ENCODE peak calls at places on chromosomes 11 and 22, in seven cellular contexts. G is body of pancreas, M is esophagus squamous epithelium, V is A549, O is fibroblast of lung, L is GM23338, W is IMR-90. K is an unnamed sample.

GRCh38 chr11:126405374-126405773 is 49.9 kb downstream of the ST3GAL4 start:
- DNase-seq in G (no peak), M (no peak), V (no peak), O (no peak), L (no peak), W (no peak), K (no peak)

GRCh38 chr11:2991477-2992233 is 474 bp downstream of the NAP1L4 start:
- DNase-seq in G (no peak), M (no peak), V (peak), O (peak), L (peak), W (peak), K (no peak)

GRCh38 chr22:39178206-39179111 is 26.0 kb upstream of the CBX7 start:
- DNase-seq in G (no peak), M (no peak), V (no peak), O (peak), L (no peak), W (peak), K (peak)

GRCh38 chr22:37650463-37651136 is 7.9 kb upstream of the PDXP start:
- DNase-seq in G (no peak), M (no peak), V (no peak), O (no peak), L (no peak), W (no peak), K (no peak)

GRCh38 chr11:1197431-1197885 is 25.4 kb upstream of the MUC5B start:
- DNase-seq in G (no peak), M (no peak), V (no peak), O (no peak), L (no peak), W (no peak), K (no peak)

GRCh38 chr11:90288207-90288821 is 65.5 kb upstream of the CHORDC1 start:
- DNase-seq in G (no peak), M (no peak), V (peak), O (peak), L (peak), W (peak), K (peak)

GRCh38 chr11:121530257-121530656 is 77.5 kb upstream of the SORL1-AS1 start:
- DNase-seq in G (no peak), M (no peak), V (no peak), O (no peak), L (no peak), W (no peak), K (no peak)

GRCh38 chr11:62421996-62422395 is 3.2 kb downstream of the SCGB1A1 start:
- DNase-seq in G (no peak), M (no peak), V (no peak), O (no peak), L (no peak), W (no peak), K (no peak)

GRCh38 chr11:122703541-122704272 is 48.2 kb downstream of the UBASH3B start:
- DNase-seq in G (no peak), M (no peak), V (no peak), O (no peak), L (no peak), W (no peak), K (no peak)

GRCh38 chr11:74672956-74673895 is 58.0 kb downstream of the CHRDL2 start:
- DNase-seq in G (peak), M (no peak), V (peak), O (peak), L (no peak), W (peak), K (peak)

GRCh38 chr11:83493034-83493433 is 206.9 kb upstream of the CCDC90B start:
- DNase-seq in G (no peak), M (no peak), V (no peak), O (no peak), L (no peak), W (no peak), K (no peak)

GRCh38 chr11:20156876-20157613 is 3.2 kb downstream of the DBX1 start:
- DNase-seq in G (peak), M (no peak), V (no peak), O (no peak), L (peak), W (no peak), K (no peak)

GRCh38 chr11:117443269-117444186 is 115.9 kb downstream of the CEP164 start:
- DNase-seq in G (peak), M (no peak), V (peak), O (peak), L (peak), W (peak), K (peak)

GRCh38 chr11:72813740-72814138 is 472 bp upstream of the ATG16L2 start:
- DNase-seq in G (peak), M (no peak), V (peak), O (peak), L (peak), W (peak), K (no peak)

GRCh38 chr11:70415176-70415575 is 16.8 kb downstream of the CTTN start:
- DNase-seq in G (peak), M (no peak), V (peak), O (peak), L (no peak), W (peak), K (peak)

GRCh38 chr11:134207538-134208239 is 16.1 kb downstream of the NCAPD3 start:
- DNase-seq in G (peak), M (no peak), V (peak), O (peak), L (peak), W (no peak), K (no peak)

GRCh38 chr11:112366777-112367176 is 106.1 kb upstream of the PLET1 start:
- DNase-seq in G (no peak), M (no peak), V (no peak), O (peak), L (no peak), W (peak), K (no peak)

GRCh38 chr11:27916541-27917100 is 191.3 kb downstream of the KIF18A start:
- DNase-seq in G (no peak), M (no peak), V (no peak), O (no peak), L (no peak), W (peak), K (peak)

GRCh38 chr11:114053406-114053805 is 6.1 kb upstream of the ZBTB16 start:
- DNase-seq in G (no peak), M (no peak), V (no peak), O (no peak), L (no peak), W (no peak), K (no peak)

GRCh38 chr22:21016644-21017420 is 1.9 kb downstream of the P2RX6 start:
- DNase-seq in G (no peak), M (no peak), V (no peak), O (no peak), L (no peak), W (no peak), K (no peak)

GRCh38 chr11:20647976-20648565 is 21.3 kb upstream of the NELL1 start:
- DNase-seq in G (peak), M (no peak), V (peak), O (peak), L (peak), W (peak), K (peak)

GRCh38 chr22:39396797-39397195 is 2.8 kb upstream of the TAB1 start:
- DNase-seq in G (no peak), M (no peak), V (no peak), O (no peak), L (no peak), W (no peak), K (no peak)

DNA sequence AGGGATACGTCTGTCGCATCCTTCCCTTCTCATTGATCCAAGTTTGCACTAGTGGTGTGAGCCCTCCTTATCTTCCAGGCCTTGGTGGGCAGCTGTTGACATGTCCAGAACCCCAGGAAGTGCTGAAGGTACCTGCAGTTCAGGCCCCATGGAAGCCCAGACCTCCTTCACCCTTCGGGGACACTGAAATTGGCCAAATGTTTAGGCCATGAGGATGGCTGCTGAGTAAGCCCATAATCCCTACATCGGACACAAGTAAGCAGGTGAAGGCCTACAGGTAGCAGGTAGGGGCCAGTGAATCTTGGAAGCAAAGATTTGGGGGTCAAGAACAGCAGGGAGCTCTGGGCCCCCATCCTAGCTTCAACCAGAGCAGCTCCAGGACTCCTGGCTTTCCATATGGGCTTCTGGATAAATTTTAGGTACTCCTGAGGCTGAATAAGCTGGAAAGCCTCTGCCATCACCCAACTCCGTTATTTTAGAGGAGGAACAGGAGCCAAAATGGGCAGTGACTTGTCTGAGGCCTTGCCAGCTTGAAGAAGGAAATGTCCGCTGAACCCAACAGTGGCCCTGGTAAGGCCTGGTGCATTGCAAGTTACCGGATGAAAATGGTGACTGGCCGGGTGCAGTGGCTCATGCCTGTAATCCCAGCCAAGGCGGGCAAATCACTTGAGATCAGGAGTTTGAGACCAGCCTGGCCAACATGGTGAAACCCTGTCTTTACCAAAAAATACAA is 45.2 kb downstream of the MORC2 start:
- DNase-seq in G (no peak), M (no peak), V (no peak), O (no peak), L (no peak), W (no peak), K (no peak)
- TF ChIP-seq CTCF in G (no peak), M (no peak), V (no peak), O (no peak), L (no peak), W (no peak), K (no peak)

GRCh38 chr22:25407226-25407858 is 157.1 kb upstream of the GRK3 start:
- DNase-seq in G (no peak), M (no peak), V (no peak), O (no peak), L (no peak), W (no peak), K (no peak)

GRCh38 chr22:25404556-25404922 is 159.9 kb upstream of the GRK3 start:
- DNase-seq in G (no peak), M (no peak), V (no peak), O (no peak), L (peak), W (no peak), K (no peak)

GRCh38 chr22:25404923-25405853 is 159.3 kb upstream of the GRK3 start:
- DNase-seq in G (peak), M (no peak), V (peak), O (peak), L (peak), W (peak), K (peak)

GRCh38 chr22:25406510-25407210 is 157.8 kb upstream of the GRK3 start:
- DNase-seq in G (peak), M (no peak), V (no peak), O (no peak), L (no peak), W (no peak), K (no peak)

DNA sequence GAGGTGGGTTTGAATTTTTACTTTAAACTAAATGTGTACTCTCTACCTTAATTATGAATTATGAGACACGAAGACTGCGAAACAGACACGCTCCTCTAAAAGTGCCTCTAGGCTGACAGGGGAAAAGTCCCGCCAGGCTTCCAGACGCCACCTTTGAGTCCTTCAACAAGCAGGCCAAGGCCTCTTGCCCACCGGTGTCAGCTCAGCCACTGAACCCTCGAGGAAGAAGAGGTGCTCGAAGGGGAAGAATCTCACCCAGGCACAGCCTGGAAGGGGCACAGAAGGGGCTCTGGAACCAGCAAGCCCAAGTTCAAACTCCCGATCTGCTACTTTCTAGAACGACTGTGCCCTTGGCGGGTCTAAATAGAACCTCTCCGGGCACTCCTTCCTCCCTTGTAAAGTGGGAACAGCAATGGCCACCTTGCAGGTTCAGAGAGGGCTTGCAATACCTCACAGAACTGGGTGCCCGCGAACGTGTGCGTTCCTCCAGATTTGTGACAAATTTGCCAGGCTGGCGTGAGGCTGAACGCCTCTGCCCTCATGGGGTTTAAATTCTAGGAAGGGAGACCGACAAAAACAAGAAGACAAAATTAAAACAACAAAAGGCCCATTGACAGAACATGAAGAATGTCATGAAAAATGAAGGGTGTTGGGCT is 158.5 kb upstream of the GRK3 start:
- DNase-seq in G (no peak), M (no peak), V (no peak), O (no peak), L (no peak), W (no peak), K (no peak)
- H3K27ac ChIP-seq in G (peak), M (peak), V (peak), O (peak), L (peak), W (peak), K (no peak)

DNA sequence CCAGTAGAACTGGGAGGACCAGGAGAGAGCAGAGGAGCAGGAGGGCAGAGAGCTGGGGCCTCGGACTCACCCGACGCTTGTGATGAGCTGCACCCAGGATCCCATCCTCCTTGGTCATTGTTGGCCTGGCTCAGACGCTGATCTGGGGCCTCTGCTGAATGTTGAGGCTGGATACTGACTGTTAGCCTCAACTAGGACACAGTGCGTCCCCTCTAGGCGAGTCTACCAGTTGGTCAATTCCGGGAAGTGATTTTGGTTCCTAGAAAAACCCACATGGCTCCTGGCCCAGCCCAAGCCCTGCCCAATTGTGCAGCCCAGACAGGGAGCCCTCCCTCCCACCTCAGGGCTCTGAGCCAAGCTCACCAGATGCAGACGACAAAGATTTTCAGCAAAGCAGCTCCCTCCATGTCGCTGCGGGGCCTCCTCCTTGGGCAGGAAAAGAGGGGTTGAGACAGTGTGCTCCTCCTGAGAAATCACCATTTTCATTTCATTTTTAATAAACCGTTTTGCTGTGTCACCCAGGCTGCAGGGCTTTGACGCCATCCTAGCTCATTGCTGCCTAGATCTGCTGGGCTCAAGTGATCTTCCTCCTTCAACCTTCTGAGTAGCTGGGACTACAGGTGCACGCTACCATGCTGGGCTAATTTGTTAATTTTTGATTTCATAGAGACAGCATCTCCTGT is at the start of gene APOL4:
- DNase-seq in G (peak), M (no peak), V (no peak), O (peak), L (no peak), W (no peak), K (no peak)
- TF ChIP-seq CTCF in G (no peak), M (no peak), V (no peak), O (no peak), L (no peak), W (no peak), K (no peak)

GRCh38 chr11:128502736-128503135 is 84.6 kb downstream of the ETS1 start:
- DNase-seq in G (no peak), M (no peak), V (peak), O (peak), L (no peak), W (peak), K (peak)

GRCh38 chr11:128499613-128500213 is 87.6 kb downstream of the ETS1 start:
- DNase-seq in G (no peak), M (no peak), V (no peak), O (no peak), L (no peak), W (no peak), K (no peak)

GRCh38 chr11:128501576-128502549 is 85.5 kb downstream of the ETS1 start:
- DNase-seq in G (peak), M (no peak), V (no peak), O (no peak), L (no peak), W (peak), K (peak)

GRCh38 chr11:128500488-128500887 is 86.9 kb downstream of the ETS1 start:
- DNase-seq in G (no peak), M (no peak), V (no peak), O (no peak), L (no peak), W (peak), K (peak)

DNA sequence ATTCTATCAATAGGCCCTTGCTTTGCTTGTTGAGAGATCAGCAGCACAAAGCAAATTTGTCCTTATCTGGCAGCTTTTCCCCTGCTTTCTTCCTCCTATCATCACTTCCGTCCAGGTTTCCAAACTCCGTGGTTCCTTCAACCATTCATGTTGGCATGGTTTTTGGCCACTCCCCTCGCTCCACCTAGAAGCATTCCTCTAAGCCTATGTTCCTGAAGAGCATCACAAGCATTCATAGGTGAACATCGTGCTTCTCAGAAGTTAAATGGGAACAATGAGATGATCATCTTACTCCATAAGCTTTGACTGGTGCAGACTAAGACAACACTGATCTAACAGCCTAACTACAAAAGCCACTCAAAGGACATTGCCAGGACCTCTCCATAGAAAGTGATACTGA is 86.3 kb downstream of the ETS1 start:
- DNase-seq in G (no peak), M (no peak), V (no peak), O (no peak), L (no peak), W (no peak), K (no peak)
- H3K27ac ChIP-seq in G (no peak), M (peak), V (peak), O (peak), L (no peak), W (peak), K (peak)

GRCh38 chr11:78417888-78418583 is 416 bp upstream of the GAB2 start:
- DNase-seq in G (peak), M (peak), V (peak), O (peak), L (peak), W (peak), K (peak)
- TF ChIP-seq CTCF in G (no peak), M (peak), V (no peak), O (no peak), L (no peak), W (peak), K (no peak)

DNA sequence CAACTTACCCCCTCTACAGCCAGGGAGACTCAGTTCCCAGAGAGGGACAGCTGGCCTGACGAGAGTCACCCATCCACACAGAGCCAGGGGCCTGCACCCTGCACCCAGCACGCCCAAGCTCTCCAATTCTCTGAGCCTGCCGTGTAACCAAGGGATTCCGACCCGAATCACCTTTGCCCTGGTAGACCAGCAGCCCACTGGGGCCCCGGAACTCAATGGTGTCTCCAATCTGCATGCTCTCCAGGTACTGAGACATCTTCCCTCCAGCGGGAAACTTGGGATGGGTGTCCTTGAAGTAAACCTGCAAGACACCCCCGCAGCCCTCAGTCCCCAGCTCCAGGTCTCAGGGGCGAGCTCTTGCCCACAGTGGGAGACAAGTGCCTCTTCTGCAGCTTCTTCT is 12.4 kb downstream of the ATP5MGL start:
- DNase-seq in G (no peak), M (no peak), V (no peak), O (no peak), L (no peak), W (no peak), K (no peak)
- H3K27ac ChIP-seq in G (no peak), M (no peak), V (no peak), O (no peak), L (no peak), W (no peak), K (no peak)

DNA sequence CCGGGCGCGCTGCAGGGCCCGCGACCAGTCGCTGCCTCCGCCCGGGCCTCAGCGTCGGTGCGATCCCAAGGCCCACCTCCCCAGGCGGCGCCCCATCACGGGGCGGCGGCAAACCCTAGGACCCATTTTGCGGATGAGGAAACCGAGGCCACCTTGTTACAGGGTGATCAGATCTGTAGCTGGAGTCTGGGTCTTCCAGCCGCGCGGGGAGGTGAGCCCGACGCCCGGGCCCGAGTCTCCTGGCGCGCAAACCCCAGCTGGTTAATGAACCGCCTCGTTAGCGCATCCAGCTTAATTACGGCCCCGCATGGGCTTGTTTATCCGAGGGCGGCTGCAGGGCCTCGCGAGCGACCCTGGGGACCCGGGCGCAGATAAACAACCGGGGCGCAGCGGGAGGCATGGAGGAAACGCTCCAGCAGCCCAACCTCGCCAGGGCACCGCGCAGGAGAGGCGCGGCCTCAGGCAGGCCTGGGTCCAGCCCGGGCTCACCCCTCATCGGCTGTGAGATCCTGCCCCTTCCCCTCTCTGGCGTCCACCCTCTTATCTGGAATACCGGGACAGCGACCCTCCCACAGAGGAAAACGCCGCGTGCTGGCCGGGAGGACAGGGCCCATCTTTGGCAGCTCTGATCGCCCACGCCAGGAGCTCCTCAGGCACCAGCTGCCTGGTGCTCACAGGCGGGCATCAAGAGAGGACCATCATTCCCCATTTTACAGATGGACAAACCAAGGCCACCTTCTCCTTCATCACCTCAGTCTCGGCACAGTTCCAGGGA is 14.7 kb downstream of the OTUB1 start:
- DNase-seq in G (no peak), M (no peak), V (no peak), O (no peak), L (peak), W (no peak), K (no peak)
- TF ChIP-seq CTCF in G (no peak), M (no peak), V (no peak), O (no peak), L (no peak), W (no peak), K (no peak)

K was measured in astrocyte.